ENCODE peak calls at places on chromosome 5, in seven cellular contexts. R, W, D, N, A, Q and K are unnamed samples.

GRCh38 chr5:672329-673139 is 20.6 kb downstream of the TPPP start:
- DNase-seq in R (peak), W (peak), D (peak), N (peak), A (peak), Q (peak), K (no peak)

GRCh38 chr5:74055446-74056097 is 429.6 kb downstream of the ARHGEF28 start:
- DNase-seq in R (peak), W (no peak), D (no peak), N (no peak), A (no peak), Q (no peak), K (no peak)

GRCh38 chr5:1761453-1761755 is 38.2 kb downstream of the MRPL36 start:
- DNase-seq in R (no peak), W (no peak), D (no peak), N (no peak), A (no peak), Q (no peak), K (no peak)

GRCh38 chr5:146698651-146699050 is 179.9 kb downstream of the PPP2R2B start:
- DNase-seq in R (no peak), W (no peak), D (no peak), N (no peak), A (no peak), Q (no peak), K (no peak)

GRCh38 chr5:180873628-180874520 is 12.8 kb upstream of the ZFP62 start:
- DNase-seq in R (peak), W (no peak), D (no peak), N (no peak), A (no peak), Q (no peak), K (no peak)

GRCh38 chr5:132865668-132866341 is 464 bp downstream of the GDF9 start:
- DNase-seq in R (peak), W (no peak), D (no peak), N (no peak), A (no peak), Q (no peak), K (no peak)

GRCh38 chr5:115979628-115980041 is 17.4 kb downstream of the LVRN start:
- DNase-seq in R (no peak), W (no peak), D (no peak), N (no peak), A (peak), Q (no peak), K (no peak)

GRCh38 chr5:86974910-86975309 is 292.8 kb upstream of the RASA1 start:
- DNase-seq in R (peak), W (no peak), D (no peak), N (no peak), A (peak), Q (no peak), K (no peak)

GRCh38 chr5:176530983-176531901 is 6.0 kb downstream of the RNF44 start:
- DNase-seq in R (no peak), W (peak), D (no peak), N (no peak), A (no peak), Q (peak), K (no peak)

GRCh38 chr5:145360936-145361335 is 474.2 kb downstream of the PRELID2 start:
- DNase-seq in R (no peak), W (no peak), D (no peak), N (no peak), A (no peak), Q (no peak), K (no peak)

GRCh38 chr5:158354958-158355357 is 496.0 kb upstream of the CLINT1 start:
- DNase-seq in R (no peak), W (no peak), D (no peak), N (no peak), A (no peak), Q (no peak), K (no peak)

GRCh38 chr5:36200513-36200912 is 41.2 kb downstream of the NADK2 start:
- DNase-seq in R (peak), W (peak), D (no peak), N (peak), A (no peak), Q (no peak), K (peak)